ENCODE peak calls at places on chromosome 20, in five cellular contexts. X is CD8-positive, alpha-beta T cell; V is fibroblast of lung; S is thoracic aorta; U is gastrocnemius medialis. C is an unnamed sample.

GRCh38 chr20:38202982-38203293 is 37.9 kb upstream of the TGM2 start:
- DNase-seq in X (no peak), V (no peak), S (no peak), U (no peak), C (no peak)

GRCh38 chr20:48400009-48400408 is 427.8 kb downstream of the PREX1 start:
- DNase-seq in X (no peak), V (no peak), S (no peak), U (no peak), C (no peak)

GRCh38 chr20:25336561-25337422 is 53.8 kb downstream of the ABHD12 start:
- DNase-seq in X (no peak), V (peak; percentile 45), S (no peak), U (no peak), C (no peak)

GRCh38 chr20:42179768-42180167 is 561.6 kb upstream of the CHD6 start:
- DNase-seq in X (no peak), V (no peak), S (no peak), U (no peak), C (no peak)

GRCh38 chr20:49460916-49461315 is 21.6 kb downstream of the KCNB1 start:
- DNase-seq in X (no peak), V (peak; percentile 51), S (no peak), U (no peak), C (no peak)

GRCh38 chr20:48822879-48823385 is 4.9 kb downstream of the PREX1 start:
- DNase-seq in X (no peak), V (no peak), S (no peak), U (no peak), C (no peak)

GRCh38 chr20:4233520-4233919 is 218.2 kb upstream of the RNF24 start:
- DNase-seq in X (no peak), V (no peak), S (no peak), U (no peak), C (no peak)

GRCh38 chr20:34744847-34745246 is 40.7 kb downstream of the TP53INP2 start:
- DNase-seq in X (no peak), V (no peak), S (no peak), U (no peak), C (no peak)

GRCh38 chr20:40683894-40684268 is 5.2 kb downstream of the MAFB start:
- DNase-seq in X (no peak), V (no peak), S (no peak), U (no peak), C (no peak)

GRCh38 chr20:23047738-23048214 is 1.7 kb downstream of the THBD start:
- DNase-seq in X (no peak), V (no peak), S (no peak), U (peak; percentile 53), C (no peak)

GRCh38 chr20:38075161-38075998 is 41.8 kb downstream of the RPRD1B start:
- DNase-seq in X (no peak), V (peak; percentile 49), S (no peak), U (no peak), C (no peak)

GRCh38 chr20:20363449-20364015 is 4.4 kb upstream of the INSM1 start:
- DNase-seq in X (no peak), V (no peak), S (no peak), U (no peak), C (no peak)

GRCh38 chr20:20365593-20365992 is 2.3 kb upstream of the INSM1 start:
- DNase-seq in X (no peak), V (no peak), S (no peak), U (no peak), C (no peak)

GRCh38 chr20:20366551-20366895 is 1.4 kb upstream of the INSM1 start:
- DNase-seq in X (no peak), V (no peak), S (no peak), U (no peak), C (no peak)

GRCh38 chr20:20364016-20364746 is 3.7 kb upstream of the INSM1 start:
- DNase-seq in X (no peak), V (no peak), S (no peak), U (no peak), C (no peak)

GRCh38 chr20:20364747-20365558 is 3.0 kb upstream of the INSM1 start:
- DNase-seq in X (no peak), V (no peak), S (no peak), U (no peak), C (no peak)
- H3K27me3 ChIP-seq in X (peaks cover 1% of the 10 kb centered on the region), V (peaks cover 76% of the 10 kb centered on the region), S (peaks cover 19% of the 10 kb centered on the region), U (peaks cover 56% of the 10 kb centered on the region), C (peaks cover 83% of the 10 kb centered on the region)

GRCh38 chr20:1802385-1803215 is 92.6 kb upstream of the SIRPA start:
- DNase-seq in X (peak; percentile 9), V (peak; percentile 70), S (no peak), U (peak; percentile 23), C (no peak)

GRCh38 chr20:1801551-1801950 is 93.7 kb upstream of the SIRPA start:
- DNase-seq in X (no peak), V (no peak), S (no peak), U (no peak), C (no peak)

GRCh38 chr20:1800777-1801176 is 94.4 kb upstream of the SIRPA start:
- DNase-seq in X (no peak), V (peak; percentile 44), S (no peak), U (no peak), C (no peak)

GRCh38 chr20:1798982-1799381 is 96.2 kb upstream of the SIRPA start:
- DNase-seq in X (no peak), V (no peak), S (no peak), U (no peak), C (no peak)

GRCh38 chr20:1800180-1800579 is 95.0 kb upstream of the SIRPA start:
- DNase-seq in X (no peak), V (no peak), S (no peak), U (no peak), C (no peak)
- H3K27me3 ChIP-seq in X (peaks cover 21% of the 10 kb centered on the region), V (no peaks in the 10 kb centered on the region), S (no peaks in the 10 kb centered on the region), U (no peaks in the 10 kb centered on the region), C (no peaks in the 10 kb centered on the region)

GRCh38 chr20:2006452-2007381 is 12.9 kb upstream of the PDYN start:
- DNase-seq in X (peak; percentile 4), V (peak; percentile 70), S (no peak), U (no peak), C (no peak)
- H3K27me3 ChIP-seq in X (peaks cover 4% of the 10 kb centered on the region), V (no peaks in the 10 kb centered on the region), S (no peaks in the 10 kb centered on the region), U (no peaks in the 10 kb centered on the region), C (no peaks in the 10 kb centered on the region)

GRCh38 chr20:57269148-57269984 is 2.9 kb upstream of the BMP7 start:
- DNase-seq in X (no peak), V (no peak), S (no peak), U (no peak), C (no peak)
- H3K27me3 ChIP-seq in X (peaks cover 5% of the 10 kb centered on the region), V (peaks cover 9% of the 10 kb centered on the region), S (no peaks in the 10 kb centered on the region), U (peaks cover 38% of the 10 kb centered on the region), C (peaks cover 38% of the 10 kb centered on the region)

GRCh38 chr20:9573598-9573997 is 59.2 kb downstream of the LAMP5 start:
- DNase-seq in X (no peak), V (no peak), S (no peak), U (no peak), C (no peak)

GRCh38 chr20:9575836-9576235 is 61.4 kb downstream of the LAMP5 start:
- DNase-seq in X (no peak), V (no peak), S (no peak), U (no peak), C (no peak)

GRCh38 chr20:9572690-9573089 is 58.3 kb downstream of the LAMP5 start:
- DNase-seq in X (no peak), V (no peak), S (no peak), U (no peak), C (no peak)

GRCh38 chr20:9571783-9572182 is 57.4 kb downstream of the LAMP5 start:
- DNase-seq in X (no peak), V (no peak), S (no peak), U (no peak), C (no peak)

DNA sequence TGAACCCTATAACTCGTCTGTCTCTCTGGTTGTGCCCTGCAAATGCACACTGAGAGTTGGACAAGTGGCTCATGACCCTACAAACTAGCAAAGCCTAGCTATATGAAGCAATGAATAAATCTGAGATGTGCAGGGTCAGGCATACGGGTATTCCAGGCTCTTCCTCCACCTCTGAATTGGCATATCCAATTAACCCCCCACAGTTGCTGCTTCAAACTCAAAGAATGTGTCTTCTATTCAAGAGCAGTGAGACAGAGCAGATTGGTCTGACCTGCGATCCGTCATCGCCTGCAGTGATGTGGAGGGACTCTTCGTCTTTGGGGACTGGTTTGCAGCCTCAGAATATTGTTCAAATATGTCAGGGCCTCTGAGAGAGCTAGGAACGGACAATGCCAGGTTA is 59.8 kb downstream of the LAMP5 start:
- DNase-seq in X (no peak), V (no peak), S (no peak), U (no peak), C (no peak)
- H3K27me3 ChIP-seq in X (no peaks in the 10 kb centered on the region), V (peaks cover 11% of the 10 kb centered on the region), S (no peaks in the 10 kb centered on the region), U (no peaks in the 10 kb centered on the region), C (no peaks in the 10 kb centered on the region)

GRCh38 chr20:63544958-63545516 is 2.5 kb downstream of the SRMS start:
- DNase-seq in X (no peak), V (no peak), S (no peak), U (no peak), C (no peak)

GRCh38 chr20:63542696-63543095 is 4.9 kb downstream of the SRMS start:
- DNase-seq in X (no peak), V (no peak), S (no peak), U (no peak), C (no peak)

GRCh38 chr20:63544241-63544957 is 3.1 kb downstream of the SRMS start:
- DNase-seq in X (no peak), V (no peak), S (no peak), U (no peak), C (no peak)

GRCh38 chr20:63543131-63543530 is 4.4 kb downstream of the SRMS start:
- DNase-seq in X (no peak), V (no peak), S (no peak), U (no peak), C (no peak)

GRCh38 chr20:63543733-63544132 is 3.8 kb downstream of the SRMS start:
- DNase-seq in X (no peak), V (no peak), S (no peak), U (no peak), C (no peak)
- H3K27me3 ChIP-seq in X (no peaks in the 10 kb centered on the region), V (peaks cover 10% of the 10 kb centered on the region), S (peaks cover 8% of the 10 kb centered on the region), U (peaks cover 24% of the 10 kb centered on the region), C (peaks cover 30% of the 10 kb centered on the region)

DNA sequence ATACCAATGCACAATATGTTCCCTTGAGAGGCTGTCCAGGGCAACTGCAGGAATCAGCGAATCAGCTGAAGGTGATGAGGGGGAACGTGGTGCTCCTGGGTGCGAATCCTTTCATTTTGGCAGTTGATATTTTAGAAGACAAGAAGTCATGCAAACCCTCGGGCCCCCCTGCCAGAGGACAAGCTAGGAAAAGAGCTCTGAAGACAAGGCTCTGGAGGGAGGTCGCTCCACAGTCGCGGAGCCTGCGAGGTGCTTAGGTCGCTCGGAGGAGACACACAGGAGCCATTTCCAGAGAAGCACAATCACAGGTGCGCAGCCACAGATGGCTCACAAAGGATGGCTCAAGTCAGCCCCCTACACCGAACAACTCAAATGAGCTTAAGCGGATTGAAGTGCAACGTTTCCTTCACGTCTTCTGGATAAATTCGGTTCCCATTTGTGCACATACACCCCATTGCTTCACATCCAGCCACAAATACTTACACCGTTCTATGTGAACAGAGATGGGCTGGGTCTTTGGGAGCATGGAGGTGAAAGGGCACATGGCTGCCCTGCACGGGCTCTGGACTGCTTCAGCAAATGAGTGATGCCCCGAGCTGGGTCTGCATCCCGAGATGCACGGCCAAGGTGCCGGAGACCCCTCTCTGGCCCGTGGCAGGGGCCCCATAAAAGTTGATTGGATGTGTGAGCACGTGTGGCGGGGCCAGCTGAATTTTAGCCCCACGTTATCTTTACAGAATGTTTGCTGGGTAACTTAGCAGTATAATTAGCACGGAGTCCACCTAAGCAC is 286.3 kb downstream of the TAF4 start:
- DNase-seq in X (no peak), V (no peak), S (no peak), U (no peak), C (no peak)
- H3K27me3 ChIP-seq in X (no peaks in the 10 kb centered on the region), V (no peaks in the 10 kb centered on the region), S (no peaks in the 10 kb centered on the region), U (peaks cover 3% of the 10 kb centered on the region), C (peaks cover 2% of the 10 kb centered on the region)